ENCODE peak calls at places on chromosomes 6 and 20, in nine cellular contexts. V is cardiac fibroblast; Y is kidney; U is esophagus squamous epithelium; P is endothelial cell of umbilical vein; H is activated naive CD8-positive, alpha-beta T cell treated with anti-CD3 and anti-CD28 coated beads, Interleukin-2, amount 10 ng/mL, durations not matched to agents 7 days and 5 days; W is right lobe of liver; A is B cell; E is ecto neural progenitor cell. M is an unnamed sample.

GRCh38 chr20:47464380-47465101 is 37.1 kb upstream of the NCOA3 start:
- DNase-seq in Y (no peak), A (no peak), P (peak), H (no peak), W (peak), V (peak), E (no peak), U (no peak), M (peak)

GRCh38 chr6:162917506-162917905 is 189.7 kb downstream of the PACRG start:
- DNase-seq in E (no peak), Y (no peak), P (no peak), A (no peak), V (peak), W (no peak), H (no peak), U (no peak), M (no peak)

GRCh38 chr6:5004373-5005037 is 668 bp upstream of the RPP40 start:
- DNase-seq in P (no peak), Y (no peak), H (no peak), A (no peak), V (peak), U (no peak), E (no peak), W (no peak), M (no peak)

GRCh38 chr6:113184291-113184690 is 672.9 kb upstream of the MARCKS start:
- DNase-seq in A (no peak), H (no peak), Y (no peak), U (no peak), E (no peak), P (no peak), V (peak), W (no peak), M (no peak)

GRCh38 chr6:137917518-137917917 is 50.5 kb downstream of the TNFAIP3 start:
- DNase-seq in V (no peak), A (no peak), P (no peak), H (no peak), Y (no peak), U (no peak), E (no peak), W (no peak), M (no peak)

GRCh38 chr6:3535716-3536435 is 79.0 kb upstream of the SLC22A23 start:
- DNase-seq in A (no peak), W (no peak), Y (no peak), V (no peak), H (no peak), U (no peak), E (peak), P (no peak), M (no peak)

GRCh38 chr6:138691595-138692057 is 81.9 kb upstream of the CCDC28A start:
- DNase-seq in W (no peak), E (no peak), P (peak), A (no peak), Y (no peak), V (peak), U (no peak), H (no peak), M (no peak)

GRCh38 chr6:43800746-43801488 is 30.9 kb downstream of the VEGFA start:
- DNase-seq in P (no peak), A (no peak), V (no peak), U (no peak), Y (no peak), W (no peak), H (no peak), E (no peak), M (no peak)

GRCh38 chr6:125316621-125317020 is 14.9 kb upstream of the HDDC2 start:
- DNase-seq in A (no peak), W (no peak), Y (no peak), V (no peak), U (no peak), E (no peak), P (no peak), H (no peak), M (no peak)

GRCh38 chr6:13765570-13765969 is 48.8 kb downstream of the MCUR1 start:
- DNase-seq in Y (no peak), V (no peak), U (no peak), H (no peak), W (no peak), P (no peak), A (no peak), E (no peak), M (no peak)

GRCh38 chr6:127118505-127119360 is at the start of gene RSPO3:
- DNase-seq in E (peak), P (peak), A (peak), W (peak), H (peak), Y (peak), U (no peak), V (peak), M (peak)

GRCh38 chr6:143965503-143966171 is 42.4 kb downstream of the PLAGL1 start:
- DNase-seq in H (no peak), V (peak), Y (no peak), E (no peak), A (no peak), P (no peak), U (no peak), W (no peak), M (no peak)

GRCh38 chr6:31639043-31639442 is 13.4 kb downstream of the BAG6 start:
- DNase-seq in E (no peak), H (no peak), A (no peak), U (no peak), P (no peak), Y (no peak), V (no peak), W (no peak), M (no peak)

GRCh38 chr6:52077961-52078613 is 9.3 kb downstream of the PKHD1 start:
- DNase-seq in W (no peak), V (no peak), A (no peak), Y (no peak), H (no peak), E (no peak), U (no peak), P (no peak), M (no peak)

GRCh38 chr20:25867776-25868649 is 171.4 kb upstream of the ZNF337 start:
- DNase-seq in W (peak), E (peak), Y (peak), V (peak), P (peak), A (peak), H (peak), U (no peak), M (peak)